ENCODE peak calls at places on chromosomes 5 and 9, in four cellular contexts. One of them, this sample, is unnamed.
A peak's percentile ranks its signal among the peaks of the same experiment; 100 is the strongest.

GRCh38 chr9:124037790-124038189 is 26.2 kb downstream of the LHX2 start:
- DNase-seq in fibroblast of the aortic adventitia: no peak
- DNase-seq in non-pigmented ciliary epithelial cell: no peak
- DNase-seq in sigmoid colon: peak; percentile 27
- DNase-seq in this sample: no peak

GRCh38 chr5:569868-570361 is 42.2 kb upstream of the CEP72 start:
- DNase-seq in fibroblast of the aortic adventitia: no peak
- DNase-seq in non-pigmented ciliary epithelial cell: no peak
- DNase-seq in sigmoid colon: peak; percentile 41
- DNase-seq in this sample: no peak

GRCh38 chr9:92001244-92001643 is 51.2 kb upstream of the ROR2 start:
- DNase-seq in fibroblast of the aortic adventitia: no peak
- DNase-seq in non-pigmented ciliary epithelial cell: no peak
- DNase-seq in sigmoid colon: no peak
- DNase-seq in this sample: no peak

GRCh38 chr9:20209421-20210340 is 412.6 kb downstream of the MLLT3 start:
- DNase-seq in fibroblast of the aortic adventitia: no peak
- DNase-seq in non-pigmented ciliary epithelial cell: no peak
- DNase-seq in sigmoid colon: no peak
- DNase-seq in this sample: no peak

GRCh38 chr5:42429694-42430093 is 6.5 kb downstream of the GHR start:
- DNase-seq in fibroblast of the aortic adventitia: no peak
- DNase-seq in non-pigmented ciliary epithelial cell: no peak
- DNase-seq in sigmoid colon: no peak
- DNase-seq in this sample: no peak

GRCh38 chr9:2494571-2494970 is 127.0 kb upstream of the VLDLR start:
- DNase-seq in fibroblast of the aortic adventitia: peak; percentile 86
- DNase-seq in non-pigmented ciliary epithelial cell: peak; percentile 55
- DNase-seq in sigmoid colon: no peak
- DNase-seq in this sample: peak; percentile 29

GRCh38 chr9:115152281-115152680 is 34.3 kb upstream of the TNC start:
- DNase-seq in fibroblast of the aortic adventitia: no peak
- DNase-seq in non-pigmented ciliary epithelial cell: no peak
- DNase-seq in sigmoid colon: no peak
- DNase-seq in this sample: no peak

GRCh38 chr5:109759304-109759703 is 69.6 kb downstream of the MAN2A1 start:
- DNase-seq in fibroblast of the aortic adventitia: peak; percentile 42
- DNase-seq in non-pigmented ciliary epithelial cell: no peak
- DNase-seq in sigmoid colon: no peak
- DNase-seq in this sample: no peak

GRCh38 chr9:117706421-117707150 is 2.4 kb downstream of the TLR4 start:
- DNase-seq in fibroblast of the aortic adventitia: no peak
- DNase-seq in non-pigmented ciliary epithelial cell: no peak
- DNase-seq in sigmoid colon: no peak
- DNase-seq in this sample: no peak

GRCh38 chr5:17374973-17375844 is 122.8 kb upstream of the TAF11L2 start:
- DNase-seq in fibroblast of the aortic adventitia: peak; percentile 52
- DNase-seq in non-pigmented ciliary epithelial cell: no peak
- DNase-seq in sigmoid colon: no peak
- DNase-seq in this sample: no peak

GRCh38 chr5:61286446-61287132 is 45.5 kb upstream of the ZSWIM6 start:
- DNase-seq in fibroblast of the aortic adventitia: peak; percentile 70
- DNase-seq in non-pigmented ciliary epithelial cell: no peak
- DNase-seq in sigmoid colon: no peak
- DNase-seq in this sample: no peak

GRCh38 chr9:37919166-37919955 is 15.4 kb upstream of the SLC25A51 start:
- DNase-seq in fibroblast of the aortic adventitia: no peak
- DNase-seq in non-pigmented ciliary epithelial cell: no peak
- DNase-seq in sigmoid colon: peak; percentile 52
- DNase-seq in this sample: no peak

GRCh38 chr9:18539203-18539602 is 65.2 kb downstream of the ADAMTSL1 start:
- DNase-seq in fibroblast of the aortic adventitia: no peak
- DNase-seq in non-pigmented ciliary epithelial cell: no peak
- DNase-seq in sigmoid colon: no peak
- DNase-seq in this sample: no peak

GRCh38 chr9:99824378-99825157 is 2.9 kb downstream of the NR4A3 start:
- DNase-seq in fibroblast of the aortic adventitia: no peak
- DNase-seq in non-pigmented ciliary epithelial cell: no peak
- DNase-seq in sigmoid colon: peak; percentile 69
- DNase-seq in this sample: no peak

GRCh38 chr9:22813520-22813919 is 366.9 kb downstream of the DMRTA1 start:
- DNase-seq in fibroblast of the aortic adventitia: peak; percentile 59
- DNase-seq in non-pigmented ciliary epithelial cell: no peak
- DNase-seq in sigmoid colon: no peak
- DNase-seq in this sample: no peak

GRCh38 chr9:1837453-1838084 is 177.6 kb upstream of the SMARCA2 start:
- DNase-seq in fibroblast of the aortic adventitia: peak; percentile 15
- DNase-seq in non-pigmented ciliary epithelial cell: no peak
- DNase-seq in sigmoid colon: no peak
- DNase-seq in this sample: no peak

GRCh38 chr5:99060306-99061261 is 131.8 kb upstream of the CHD1 start:
- DNase-seq in fibroblast of the aortic adventitia: peak; percentile 81
- DNase-seq in non-pigmented ciliary epithelial cell: peak; percentile 32
- DNase-seq in sigmoid colon: peak; percentile 77
- DNase-seq in this sample: no peak

GRCh38 chr9:128917151-128917849 is 3.5 kb upstream of the PHYHD1 start:
- DNase-seq in fibroblast of the aortic adventitia: peak; percentile 92
- DNase-seq in non-pigmented ciliary epithelial cell: no peak
- DNase-seq in sigmoid colon: peak; percentile 93
- DNase-seq in this sample: no peak

GRCh38 chr9:35553670-35554543 is 51.2 kb upstream of the TESK1 start:
- DNase-seq in fibroblast of the aortic adventitia: peak; percentile 88
- DNase-seq in non-pigmented ciliary epithelial cell: peak; percentile 43
- DNase-seq in sigmoid colon: peak; percentile 92
- DNase-seq in this sample: no peak

GRCh38 chr5:174571662-174572397 is 152.6 kb upstream of the MSX2 start:
- DNase-seq in fibroblast of the aortic adventitia: peak; percentile 96
- DNase-seq in non-pigmented ciliary epithelial cell: peak; percentile 82
- DNase-seq in sigmoid colon: peak; percentile 81
- DNase-seq in this sample: peak; percentile 69

GRCh38 chr9:101727621-101728524 is 10.6 kb downstream of the GRIN3A start:
- DNase-seq in fibroblast of the aortic adventitia: peak; percentile 4
- DNase-seq in non-pigmented ciliary epithelial cell: no peak
- DNase-seq in sigmoid colon: no peak
- DNase-seq in this sample: peak; percentile 7

This sample was measured in AG04449.